ENCODE peak calls at places on chromosomes 4 and X, in eight cellular contexts. S is neuronal stem cell; O is OCI-LY7; M is IMR-90; B is WERI-Rb-1; I is cardiac muscle cell; Y is CD8-positive, alpha-beta T cell; U is SJSA1. D is an unnamed sample.

GRCh38 chr4:183299464-183299863 is 20.6 kb downstream of the CLDN22 start:
- DNase-seq in Y (no peak), I (no peak), M (no peak), B (no peak), U (no peak), S (no peak), O (no peak), D (no peak)

GRCh38 chrX:74925210-74926088 is at the start of gene NEXMIF:
- DNase-seq in O (no peak), M (no peak), S (peak; percentile 44), Y (peak; percentile 0), I (peak; percentile 70), B (peak; percentile 30), U (no peak), D (no peak)

GRCh38 chr4:157713342-157713741 is 459.5 kb downstream of the GASK1B start:
- DNase-seq in O (no peak), S (no peak), Y (no peak), U (no peak), B (peak; percentile 63), M (no peak), I (no peak), D (no peak)

GRCh38 chrX:39693298-39693697 is 404.5 kb downstream of the BCOR start:
- DNase-seq in S (no peak), Y (no peak), O (no peak), B (peak; percentile 64), M (no peak), U (no peak), I (peak; percentile 45), D (no peak)

GRCh38 chrX:8042304-8042703 is 115.1 kb upstream of the PNPLA4 start:
- DNase-seq in B (peak; percentile 23), O (no peak), Y (no peak), U (no peak), S (no peak), I (no peak), M (no peak), D (no peak)

GRCh38 chr4:27278615-27279014 is 418.0 kb downstream of the STIM2 start:
- DNase-seq in Y (no peak), I (peak; percentile 68), M (peak; percentile 7), O (peak; percentile 12), B (no peak), U (no peak), S (peak; percentile 66), D (no peak)

GRCh38 chrX:49192722-49193328 is 6.7 kb upstream of the PRICKLE3 start:
- DNase-seq in O (peak; percentile 49), I (no peak), U (no peak), S (no peak), M (peak; percentile 25), B (no peak), Y (no peak), D (no peak)

GRCh38 chr4:99853993-99854392 is 37.4 kb downstream of the DAPP1 start:
- DNase-seq in O (no peak), U (no peak), Y (no peak), M (no peak), S (no peak), B (no peak), I (no peak), D (no peak)

GRCh38 chr4:54315561-54315960 is 86.5 kb downstream of the PDGFRA start:
- DNase-seq in Y (no peak), O (peak; percentile 72), U (no peak), B (no peak), S (no peak), I (no peak), M (no peak), D (no peak)

GRCh38 chrX:53288173-53288572 is 6.8 kb upstream of the IQSEC2 start:
- DNase-seq in B (no peak), O (no peak), S (peak; percentile 52), Y (no peak), I (peak; percentile 43), U (no peak), M (no peak), D (no peak)

GRCh38 chrX:5306654-5307121 is 922.0 kb downstream of the NLGN4X start:
- DNase-seq in M (no peak), I (no peak), B (no peak), U (no peak), Y (no peak), S (no peak), O (peak; percentile 45), D (no peak)

GRCh38 chr4:118889313-118889694 is 650 bp downstream of the SYNPO2 start:
- DNase-seq in S (no peak), U (no peak), B (no peak), I (peak; percentile 11), M (no peak), O (no peak), Y (no peak), D (no peak)

GRCh38 chr4:763922-764321 is 58.3 kb downstream of the PCGF3 start:
- DNase-seq in B (no peak), M (no peak), I (no peak), Y (no peak), S (no peak), U (no peak), O (no peak), D (no peak)
- H3K36me3 ChIP-seq in B (peaks cover 83% of the 10 kb centered on the region), M (peaks cover 67% of the 10 kb centered on the region), I (peaks cover 14% of the 10 kb centered on the region), Y (peaks cover 4% of the 10 kb centered on the region), S (peaks cover 91% of the 10 kb centered on the region), U (peaks cover 31% of the 10 kb centered on the region), O (peaks cover 80% of the 10 kb centered on the region), D (no peaks in the 10 kb centered on the region)

GRCh38 chr4:1218892-1219552 is 29.9 kb downstream of the CTBP1 start:
- DNase-seq in B (no peak), Y (no peak), U (no peak), I (no peak), M (no peak), O (peak; percentile 86), S (no peak), D (no peak)

GRCh38 chr4:1221155-1221870 is 27.6 kb downstream of the CTBP1 start:
- DNase-seq in M (no peak), I (no peak), U (no peak), B (no peak), S (no peak), Y (no peak), O (no peak), D (no peak)

GRCh38 chr4:1222036-1222789 is 26.7 kb downstream of the CTBP1 start:
- DNase-seq in I (no peak), B (no peak), S (no peak), Y (no peak), M (no peak), O (no peak), U (no peak), D (no peak)

GRCh38 chr4:1219553-1219950 is 29.4 kb downstream of the CTBP1 start:
- DNase-seq in U (no peak), O (no peak), Y (no peak), B (no peak), M (peak; percentile 42), S (no peak), I (no peak), D (no peak)

DNA sequence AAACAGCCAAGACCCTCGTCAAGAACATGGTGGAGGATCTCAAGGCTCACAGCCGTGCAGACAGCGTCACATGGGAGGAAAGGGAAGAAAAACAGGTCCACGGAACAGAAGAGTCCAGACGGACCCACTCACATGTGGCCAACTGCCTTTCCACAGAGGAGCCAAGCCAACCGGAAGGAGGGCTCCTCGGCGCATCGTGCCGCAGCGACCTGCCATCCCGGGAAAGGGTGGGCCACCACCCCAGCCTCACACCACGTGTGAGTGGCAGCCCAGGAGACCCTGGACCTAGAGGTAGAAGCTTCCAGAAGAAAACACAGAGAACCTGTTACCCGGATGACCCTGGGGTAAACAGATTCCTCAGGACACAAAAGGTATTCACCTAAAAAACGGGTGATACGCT is 28.4 kb downstream of the CTBP1 start:
- DNase-seq in O (no peak), U (no peak), S (no peak), M (no peak), B (no peak), Y (no peak), I (no peak), D (no peak)
- H3K36me3 ChIP-seq in O (peaks cover 61% of the 10 kb centered on the region), U (peaks cover 21% of the 10 kb centered on the region), S (peaks cover 86% of the 10 kb centered on the region), M (peaks cover 70% of the 10 kb centered on the region), B (peaks cover 88% of the 10 kb centered on the region), Y (peaks cover 22% of the 10 kb centered on the region), I (peaks cover 51% of the 10 kb centered on the region), D (peaks cover 41% of the 10 kb centered on the region)

GRCh38 chr4:2958446-2958845 is 4.8 kb downstream of the NOP14 start:
- DNase-seq in O (no peak), U (no peak), Y (no peak), S (no peak), I (no peak), M (peak; percentile 47), B (no peak), D (no peak)
- H3K36me3 ChIP-seq in O (peaks cover 74% of the 10 kb centered on the region), U (peaks cover 20% of the 10 kb centered on the region), Y (peaks cover 34% of the 10 kb centered on the region), S (peaks cover 59% of the 10 kb centered on the region), I (peaks cover 21% of the 10 kb centered on the region), M (peaks cover 28% of the 10 kb centered on the region), B (peaks cover 74% of the 10 kb centered on the region), D (peaks cover 40% of the 10 kb centered on the region)

DNA sequence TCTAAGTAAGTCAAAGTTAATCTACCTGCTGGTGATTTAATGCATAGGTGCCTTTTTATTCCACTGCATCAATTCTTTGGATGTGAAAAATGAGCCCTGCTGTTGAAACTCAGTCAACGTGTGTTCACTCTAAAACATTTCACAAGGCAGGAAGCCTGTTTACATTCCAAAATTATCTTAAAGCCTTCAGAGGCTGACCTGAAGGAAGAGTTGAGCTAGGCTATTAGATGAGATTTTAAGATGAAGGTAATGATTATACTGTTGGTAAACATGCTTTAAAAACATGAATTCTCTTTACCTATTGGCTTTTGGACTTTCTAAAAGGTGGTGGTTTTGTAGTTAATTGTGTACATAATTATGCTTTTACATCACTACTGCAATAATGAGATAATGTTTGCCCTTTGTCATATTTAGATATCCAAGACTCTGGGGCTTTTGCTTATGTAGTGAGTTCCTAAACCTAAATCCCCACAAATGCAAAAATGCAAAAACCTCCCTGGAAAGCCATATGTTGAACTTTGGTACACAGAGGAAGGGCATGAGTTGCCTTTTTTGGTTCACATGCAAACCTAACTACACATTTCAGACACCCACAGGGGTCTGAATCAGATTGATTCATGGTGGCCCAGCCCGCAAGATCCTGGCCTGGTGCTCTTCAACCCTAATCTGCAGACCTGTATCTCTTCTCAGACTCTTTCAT is 92.3 kb downstream of the KLHL8 start:
- DNase-seq in Y (no peak), O (no peak), I (no peak), M (peak; percentile 26), S (no peak), B (no peak), U (no peak), D (no peak)
- H3K36me3 ChIP-seq in Y (peaks cover 30% of the 10 kb centered on the region), O (peaks cover 83% of the 10 kb centered on the region), I (peaks cover 49% of the 10 kb centered on the region), M (peaks cover 27% of the 10 kb centered on the region), S (peaks cover 84% of the 10 kb centered on the region), B (peaks cover 97% of the 10 kb centered on the region), U (peaks cover 73% of the 10 kb centered on the region), D (peaks cover 73% of the 10 kb centered on the region)

DNA sequence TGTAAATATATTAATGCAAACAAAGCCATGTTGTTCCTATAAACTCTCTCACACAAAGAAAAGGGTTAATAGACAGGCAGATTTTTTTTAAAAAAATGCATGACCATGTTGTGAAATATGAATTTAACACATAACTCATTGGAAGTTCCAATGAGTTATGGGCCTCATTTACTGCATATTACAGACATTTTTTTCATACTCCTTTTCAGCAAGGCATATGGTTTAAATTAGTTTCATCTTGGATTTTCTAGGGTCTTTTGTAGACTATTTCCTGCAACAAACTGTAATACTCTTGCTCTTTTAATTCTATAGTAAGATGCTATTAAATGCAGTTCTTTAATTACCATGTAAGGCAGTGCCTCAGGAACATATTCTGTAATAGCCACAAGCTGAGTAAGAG is 323.1 kb downstream of the GBA3 start:
- DNase-seq in U (no peak), S (no peak), B (no peak), I (no peak), O (no peak), M (no peak), Y (no peak), D (no peak)
- H3K36me3 ChIP-seq in U (no peaks in the 10 kb centered on the region), S (no peaks in the 10 kb centered on the region), B (no peaks in the 10 kb centered on the region), I (no peaks in the 10 kb centered on the region), O (no peaks in the 10 kb centered on the region), M (no peaks in the 10 kb centered on the region), Y (no peaks in the 10 kb centered on the region), D (no peaks in the 10 kb centered on the region)